ENCODE peak calls at places on chromosomes 7 and 10, in five cellular contexts. X is iPS DF 19.7; R is osteoblast; V is T follicular helper cell; C is activated naive CD8-positive, alpha-beta T cell treated with anti-CD3 and anti-CD28 coated beads for 36 hours. P is an unnamed sample.

GRCh38 chr10:119608316-119609155 is 11.8 kb upstream of the TIAL1 start:
- DNase-seq in X (no peak), R (no peak), V (no peak), C (peak; percentile 10), P (peak; percentile 21)

GRCh38 chr7:521221-522070 is 1.8 kb upstream of the PDGFA start:
- DNase-seq in X (no peak), R (peak; percentile 97), V (no peak), C (peak; percentile 37), P (peak; percentile 80)

GRCh38 chr10:75284097-75284485 is 48.3 kb upstream of the COMTD1 start:
- DNase-seq in X (no peak), R (no peak), V (no peak), C (no peak), P (no peak)

GRCh38 chr10:43212043-43212721 is 54.7 kb downstream of the RASGEF1A start:
- DNase-seq in X (no peak), R (peak; percentile 71), V (no peak), C (no peak), P (no peak)

GRCh38 chr10:116802876-116803275 is 46.4 kb upstream of the ENO4 start:
- DNase-seq in X (no peak), R (no peak), V (no peak), C (no peak), P (no peak)

GRCh38 chr10:110758898-110759297 is 112.8 kb upstream of the PDCD4 start:
- DNase-seq in X (no peak), R (peak; percentile 91), V (no peak), C (no peak), P (no peak)

GRCh38 chr7:5172196-5172800 is 17.7 kb upstream of the WIPI2 start:
- DNase-seq in X (no peak), R (no peak), V (no peak), C (no peak), P (no peak)

GRCh38 chr10:67015225-67015624 is 89.4 kb downstream of the LRRTM3 start:
- DNase-seq in X (no peak), R (no peak), V (no peak), C (no peak), P (no peak)

GRCh38 chr7:25395976-25396375 is 167.7 kb upstream of the NPVF start:
- DNase-seq in X (no peak), R (no peak), V (no peak), C (no peak), P (no peak)

GRCh38 chr7:122887198-122887597 is 938 bp upstream of the CADPS2 start:
- DNase-seq in X (no peak), R (peak; percentile 88), V (no peak), C (no peak), P (peak; percentile 29)

GRCh38 chr10:34764347-34764991 is 50.6 kb downstream of the PARD3 start:
- DNase-seq in X (no peak), R (no peak), V (no peak), C (no peak), P (no peak)

GRCh38 chr10:132931258-132931657 is 11.1 kb downstream of the CFAP46 start:
- DNase-seq in X (no peak), R (peak; percentile 37), V (no peak), C (peak; percentile 42), P (peak; percentile 28)

GRCh38 chr7:147474862-147475261 is 1115.7 kb upstream of the C7orf33 start:
- DNase-seq in X (no peak), R (no peak), V (no peak), C (no peak), P (no peak)

GRCh38 chr10:119423911-119424590 is 118.5 kb downstream of the RGS10 start:
- DNase-seq in X (no peak), R (peak; percentile 74), V (no peak), C (no peak), P (no peak)

GRCh38 chr10:85792533-85792858 is 574.1 kb downstream of the GRID1 start:
- DNase-seq in X (no peak), R (peak; percentile 35), V (no peak), C (no peak), P (no peak)

GRCh38 chr10:133162910-133163856 is 3.2 kb downstream of the KNDC1 start:
- DNase-seq in X (no peak), R (peak; percentile 82), V (no peak), C (no peak), P (no peak)

GRCh38 chr10:61186408-61186807 is 242.4 kb upstream of the RHOBTB1 start:
- DNase-seq in X (no peak), R (no peak), V (no peak), C (no peak), P (no peak)

GRCh38 chr10:53619678-53620077 is 847.1 kb upstream of the MBL2 start:
- DNase-seq in X (no peak), R (no peak), V (no peak), C (no peak), P (no peak)

GRCh38 chr10:115171392-115171960 is 78.3 kb downstream of the ATRNL1 start:
- DNase-seq in X (no peak), R (no peak), V (no peak), C (no peak), P (no peak)

GRCh38 chr7:75732764-75733630 is 5.7 kb downstream of the HIP1 start:
- DNase-seq in X (no peak), R (peak; percentile 96), V (no peak), C (no peak), P (no peak)

GRCh38 chr10:72173635-72174296 is 42.0 kb upstream of the ANAPC16 start:
- DNase-seq in X (no peak), R (no peak), V (no peak), C (no peak), P (peak; percentile 17)

GRCh38 chr7:24842449-24843241 is 85.4 kb upstream of the GSDME start:
- DNase-seq in X (no peak), R (no peak), V (no peak), C (no peak), P (peak; percentile 18)

GRCh38 chr7:101173752-101174244 is 6.3 kb downstream of the NAT16 start:
- DNase-seq in X (no peak), R (peak; percentile 94), V (peak; percentile 44), C (peak; percentile 71), P (peak; percentile 89)